ENCODE peak calls at places on chromosome 1, in seven cellular contexts. P is AG10803, K is uterus, J is hepatocyte, X is kidney, V is prostate gland, E is endothelial cell. N is an unnamed sample.

GRCh38 chr1:10339815-10340214 is 59.0 kb upstream of the PGD start:
- DNase-seq in X (no peak), K (no peak), J (peak; percentile 54), P (peak; percentile 9), E (peak; percentile 46), V (no peak), N (no peak)

GRCh38 chr1:93148001-93148400 is 32.2 kb downstream of the TMED5 start:
- DNase-seq in P (peak; percentile 58), J (no peak), V (no peak), E (no peak), K (no peak), X (no peak), N (no peak)

GRCh38 chr1:113976609-113977278 is 2.5 kb upstream of the OLFML3 start:
- DNase-seq in J (peak; percentile 47), E (no peak), X (no peak), P (peak; percentile 66), K (no peak), V (no peak), N (peak; percentile 31)

GRCh38 chr1:170661646-170662411 is 2.1 kb upstream of the PRRX1 start:
- DNase-seq in X (no peak), K (peak; percentile 61), P (peak; percentile 77), V (no peak), E (no peak), J (peak; percentile 48), N (peak; percentile 59)

GRCh38 chr1:3082051-3082450 is 13.0 kb downstream of the PRDM16 start:
- DNase-seq in J (no peak), V (no peak), P (no peak), K (no peak), E (no peak), X (no peak), N (no peak)

GRCh38 chr1:9399510-9400424 is 107.1 kb downstream of the SPSB1 start:
- DNase-seq in V (no peak), P (no peak), X (no peak), K (no peak), E (no peak), J (peak; percentile 51), N (peak; percentile 78)

GRCh38 chr1:203048086-203048485 is 21.8 kb downstream of the PPFIA4 start:
- DNase-seq in P (no peak), K (no peak), X (peak; percentile 63), V (no peak), J (no peak), E (no peak), N (no peak)

GRCh38 chr1:226870026-226870322 is 442 bp upstream of the PSEN2 start:
- DNase-seq in P (no peak), K (no peak), X (no peak), V (no peak), J (no peak), E (no peak), N (no peak)

GRCh38 chr1:116769561-116769977 is 15.3 kb downstream of the CD2 start:
- DNase-seq in X (no peak), J (no peak), E (no peak), V (no peak), K (no peak), P (peak; percentile 42), N (no peak)

GRCh38 chr1:34053660-34054059 is 111.4 kb downstream of the CSMD2 start:
- DNase-seq in E (no peak), K (no peak), J (no peak), P (no peak), X (no peak), V (no peak), N (no peak)

GRCh38 chr1:173532237-173532636 is 55.1 kb downstream of the PRDX6 start:
- DNase-seq in P (no peak), V (no peak), E (no peak), X (no peak), J (no peak), K (no peak), N (no peak)

GRCh38 chr1:211024901-211025300 is 109.0 kb downstream of the KCNH1 start:
- DNase-seq in E (no peak), J (no peak), P (no peak), V (no peak), X (no peak), K (no peak), N (no peak)

GRCh38 chr1:219153741-219154140 is 19.9 kb upstream of the LYPLAL1 start:
- DNase-seq in K (no peak), J (no peak), V (no peak), E (no peak), P (no peak), X (no peak), N (no peak)

GRCh38 chr1:58880592-58880991 is 96.7 kb upstream of the JUN start:
- DNase-seq in V (no peak), K (no peak), E (no peak), P (no peak), X (no peak), J (no peak), N (no peak)

GRCh38 chr1:22186316-22186715 is 43.4 kb upstream of the WNT4 start:
- DNase-seq in V (no peak), X (no peak), E (no peak), K (no peak), J (no peak), P (no peak), N (no peak)

GRCh38 chr1:41317356-41317755 is 43.9 kb upstream of the FOXO6 start:
- DNase-seq in E (no peak), P (peak; percentile 23), J (no peak), X (no peak), K (no peak), V (no peak), N (no peak)

GRCh38 chr1:92087542-92087941 is 7.4 kb downstream of the BTBD8 start:
- DNase-seq in J (no peak), K (no peak), X (no peak), E (no peak), P (no peak), V (no peak), N (no peak)

GRCh38 chr1:174171078-174171477 is 11.8 kb downstream of the RABGAP1L start:
- DNase-seq in V (no peak), J (no peak), P (no peak), E (no peak), K (no peak), X (no peak), N (no peak)

GRCh38 chr1:172041689-172042088 is 200.4 kb downstream of the DNM3 start:
- DNase-seq in E (no peak), X (no peak), V (no peak), J (peak; percentile 38), K (no peak), P (peak; percentile 37), N (no peak)

GRCh38 chr1:19273106-19273843 is 15.3 kb downstream of the AKR7A3 start:
- DNase-seq in V (no peak), X (peak; percentile 41), P (no peak), J (no peak), K (no peak), E (no peak), N (no peak)

GRCh38 chr1:44652445-44653106 is 21.7 kb downstream of the TMEM53 start:
- DNase-seq in X (peak; percentile 88), P (peak; percentile 48), K (peak; percentile 79), E (peak; percentile 87), J (peak; percentile 87), V (peak; percentile 63), N (peak; percentile 43)
- TF ChIP-seq CTCF in X (peak; percentile 97), P (peak; percentile 96), K (peak; percentile 96), E (peak; percentile 86), J (peak; percentile 89), V (peak; percentile 93), N (peak; percentile 91)

GRCh38 chr1:152621993-152622392 is 910 bp downstream of the LCE3A start:
- DNase-seq in J (no peak), K (no peak), E (no peak), V (no peak), X (no peak), P (no peak), N (no peak)

GRCh38 chr1:152622803-152623202 is at the start of gene LCE3A:
- DNase-seq in E (no peak), K (no peak), V (no peak), P (no peak), J (no peak), X (no peak), N (no peak)

GRCh38 chr1:152626688-152627087 is 3.8 kb upstream of the LCE3A start:
- DNase-seq in K (no peak), X (no peak), J (no peak), P (no peak), E (no peak), V (no peak), N (no peak)

DNA sequence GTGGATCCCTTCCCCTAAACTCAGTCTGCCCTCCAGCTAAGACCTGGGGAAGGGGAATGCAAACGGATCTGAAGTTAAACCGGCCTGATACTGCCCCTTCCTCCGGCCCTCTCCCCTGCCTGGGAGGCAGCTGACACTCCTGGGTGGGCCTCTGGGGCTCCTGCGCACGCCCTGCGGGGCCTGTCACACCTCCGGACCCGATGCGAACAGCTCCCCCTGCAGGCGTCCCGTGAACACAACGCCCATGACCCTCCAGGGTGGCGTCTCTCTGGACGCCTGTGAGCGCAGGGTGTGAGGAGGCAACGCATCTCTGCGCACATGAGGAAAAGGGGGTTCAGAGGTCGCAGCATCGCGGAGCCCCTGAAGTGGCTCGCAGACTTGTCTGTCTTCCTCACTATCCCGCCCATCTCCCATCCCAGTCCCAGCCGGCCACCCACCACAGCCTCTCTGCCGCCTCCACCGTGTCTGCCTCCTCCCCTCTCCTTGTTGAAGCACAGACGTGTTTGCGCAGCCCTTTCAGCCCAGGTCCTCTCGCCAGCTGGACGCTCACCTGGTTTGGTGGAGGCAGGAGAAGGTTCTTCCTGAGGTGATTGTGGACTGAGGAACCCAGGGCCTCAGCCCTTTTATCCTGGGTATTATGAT is 421 bp upstream of the LCE3A start:
- DNase-seq in X (no peak), V (no peak), P (no peak), J (no peak), K (no peak), E (no peak), N (no peak)
- TF ChIP-seq CTCF in X (no peak), V (no peak), P (peak; percentile 8), J (no peak), K (no peak), E (peak; percentile 44), N (no peak)

DNA sequence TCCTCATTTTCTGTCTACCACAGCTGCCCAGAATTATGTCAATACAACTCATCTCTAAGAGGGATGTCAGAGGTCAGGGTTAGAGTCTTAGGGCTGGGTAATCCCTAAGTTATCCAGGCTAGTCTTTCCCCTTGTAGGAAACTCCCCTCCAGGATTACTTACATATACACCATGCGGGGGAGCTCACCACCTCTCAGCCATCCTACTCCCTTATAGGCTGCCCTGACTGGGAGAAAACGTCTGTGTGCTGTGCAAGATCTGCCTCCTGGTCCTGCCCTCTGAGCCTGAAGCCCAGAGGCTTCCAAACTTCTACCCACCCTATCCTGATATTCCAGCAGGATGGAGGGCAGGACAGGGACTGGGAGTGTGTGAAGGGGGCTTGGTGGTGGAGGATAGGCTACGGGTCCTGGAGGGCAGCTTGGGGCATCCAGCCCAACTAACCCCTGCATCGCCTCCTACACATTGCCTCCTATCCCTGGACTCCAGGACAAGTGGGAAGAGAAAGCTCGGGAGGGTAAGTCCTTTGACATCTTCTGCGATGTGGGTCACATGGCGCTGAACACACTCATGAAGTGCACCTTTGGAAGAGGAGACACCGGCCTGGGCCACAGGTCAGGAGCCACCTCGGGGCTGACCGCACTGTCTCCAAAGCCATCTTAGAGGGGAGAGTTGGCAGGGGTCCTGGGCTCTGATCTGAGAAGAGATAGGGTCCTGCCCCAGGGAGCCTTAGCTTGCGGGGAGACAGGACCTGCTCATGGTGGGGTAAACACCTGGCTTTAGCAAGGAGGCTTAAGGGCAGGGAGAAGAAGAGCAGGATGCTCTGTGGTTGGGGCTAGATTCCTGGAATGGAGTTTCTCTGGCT is 14.4 kb downstream of the CYP4B1 start:
- DNase-seq in K (no peak), E (no peak), P (no peak), X (no peak), V (no peak), J (no peak), N (no peak)
- TF ChIP-seq CTCF in K (no peak), E (no peak), P (no peak), X (no peak), V (no peak), J (no peak), N (no peak)

GRCh38 chr1:7519861-7520408 is 251.2 kb upstream of the VAMP3 start:
- DNase-seq in X (no peak), V (no peak), P (no peak), K (no peak), E (no peak), J (no peak), N (no peak)
- TF ChIP-seq CTCF in X (no peak), V (no peak), P (no peak), K (no peak), E (no peak), J (no peak), N (no peak)